ENCODE peak calls at places on chromosomes 12 and 14, in six cellular contexts. F is naive thymus-derived CD8-positive, alpha-beta T cell; C is HFF-Myc; W is stomach; L is ACHN; I is mucosa of descending colon. E is an unnamed sample.

GRCh38 chr12:22740656-22741350 is 115.8 kb downstream of the ETNK1 start:
- DNase-seq in W (no peak), C (no peak), I (no peak), F (no peak), L (no peak), E (no peak)

GRCh38 chr12:26841085-26841484 is 8.1 kb upstream of the ITPR2 start:
- DNase-seq in F (no peak), C (no peak), L (no peak), I (no peak), W (no peak), E (no peak)

GRCh38 chr12:120199595-120200306 is 1.2 kb downstream of the RPLP0 start:
- DNase-seq in C (no peak), F (no peak), W (no peak), L (peak; percentile 65), I (no peak), E (no peak)

GRCh38 chr12:75208851-75209781 is 523 bp downstream of the KCNC2 start:
- DNase-seq in C (no peak), W (no peak), F (no peak), I (peak; percentile 5), L (peak; percentile 65), E (no peak)

GRCh38 chr14:100539766-100540140 is 47.5 kb downstream of the BEGAIN start:
- DNase-seq in L (no peak), F (no peak), W (no peak), C (no peak), I (no peak), E (peak; percentile 27)

GRCh38 chr14:24334431-24335271 is at the start of gene ADCY4:
- DNase-seq in I (no peak), W (no peak), F (peak; percentile 38), L (no peak), C (no peak), E (peak; percentile 66)

GRCh38 chr12:41564816-41565215 is 376.7 kb downstream of the PDZRN4 start:
- DNase-seq in C (no peak), F (no peak), L (no peak), I (no peak), W (no peak), E (no peak)

GRCh38 chr12:45402288-45402687 is 186.4 kb downstream of the ANO6 start:
- DNase-seq in I (no peak), W (no peak), L (no peak), F (no peak), C (no peak), E (no peak)

GRCh38 chr14:71214241-71214640 is 307.0 kb downstream of the PCNX1 start:
- DNase-seq in C (no peak), W (no peak), I (no peak), L (no peak), F (no peak), E (no peak)

GRCh38 chr12:67068204-67068731 is 200.9 kb upstream of the CAND1 start:
- DNase-seq in W (no peak), F (peak; percentile 7), L (peak; percentile 72), I (peak; percentile 18), C (no peak), E (no peak)

GRCh38 chr14:75518625-75519024 is 3.6 kb upstream of the BATF start:
- DNase-seq in I (peak; percentile 57), F (no peak), C (no peak), L (peak; percentile 13), W (no peak), E (no peak)

GRCh38 chr12:127381043-127381668 is 885.8 kb upstream of the TMEM132C start:
- DNase-seq in I (peak; percentile 34), W (peak; percentile 60), L (peak; percentile 70), C (no peak), F (no peak), E (no peak)

GRCh38 chr12:46382425-46382973 is 9.9 kb upstream of the SLC38A2 start:
- DNase-seq in L (no peak), F (no peak), C (no peak), W (no peak), I (peak; percentile 40), E (no peak)

GRCh38 chr12:33967760-33968159 is 54.5 kb upstream of the ALG10 start:
- DNase-seq in W (no peak), I (no peak), L (no peak), C (no peak), F (no peak), E (no peak)

GRCh38 chr12:76519538-76519937 is 40.0 kb downstream of the OSBPL8 start:
- DNase-seq in W (no peak), L (no peak), F (no peak), I (no peak), C (no peak), E (no peak)

GRCh38 chr14:74257988-74258704 is 18.9 kb downstream of the VSX2 start:
- DNase-seq in L (no peak), W (no peak), C (no peak), I (no peak), F (no peak), E (no peak)

E was measured in lower lobe of right lung.